ENCODE peak calls at places on chromosomes 5 and 9, in four cellular contexts. One of them, this sample, is unnamed.

GRCh38 chr9:97675655-97676054 is 21.5 kb downstream of the XPA start:
- DNase-seq in GM12878: no peak
- DNase-seq in HepG2: no peak
- DNase-seq in K562: no peak
- DNase-seq in this sample: no peak

GRCh38 chr5:158203256-158203655 is 344.3 kb upstream of the CLINT1 start:
- DNase-seq in GM12878: no peak
- DNase-seq in HepG2: no peak
- DNase-seq in K562: no peak
- DNase-seq in this sample: no peak

GRCh38 chr5:14531668-14532067 is 49.9 kb upstream of the OTULINL start:
- DNase-seq in GM12878: no peak
- DNase-seq in HepG2: no peak
- DNase-seq in K562: no peak
- DNase-seq in this sample: no peak

GRCh38 chr5:124790895-124791732 is 44.7 kb upstream of the ZNF608 start:
- DNase-seq in GM12878: no peak
- DNase-seq in HepG2: no peak
- DNase-seq in K562: no peak
- DNase-seq in this sample: peak

GRCh38 chr5:84494453-84494852 is 109.8 kb upstream of the EDIL3 start:
- DNase-seq in GM12878: no peak
- DNase-seq in HepG2: no peak
- DNase-seq in K562: no peak
- DNase-seq in this sample: no peak

GRCh38 chr5:99543841-99544240 is 615.0 kb upstream of the CHD1 start:
- DNase-seq in GM12878: no peak
- DNase-seq in HepG2: no peak
- DNase-seq in K562: no peak
- DNase-seq in this sample: no peak

GRCh38 chr5:177116631-177117373 is 16.8 kb upstream of the NSD1 start:
- DNase-seq in GM12878: no peak
- DNase-seq in HepG2: no peak
- DNase-seq in K562: peak
- DNase-seq in this sample: no peak

GRCh38 chr9:1875921-1876448 is 139.2 kb upstream of the SMARCA2 start:
- DNase-seq in GM12878: peak
- DNase-seq in HepG2: no peak
- DNase-seq in K562: no peak
- DNase-seq in this sample: no peak

GRCh38 chr5:116225318-116225717 is 140.5 kb downstream of the COMMD10 start:
- DNase-seq in GM12878: no peak
- DNase-seq in HepG2: no peak
- DNase-seq in K562: no peak
- DNase-seq in this sample: no peak

GRCh38 chr9:96022445-96023031 is 147.0 kb downstream of the ERCC6L2 start:
- DNase-seq in GM12878: no peak
- DNase-seq in HepG2: no peak
- DNase-seq in K562: peak
- DNase-seq in this sample: no peak

GRCh38 chr5:142184939-142185526 is 76.5 kb downstream of the NDFIP1 start:
- DNase-seq in GM12878: no peak
- DNase-seq in HepG2: no peak
- DNase-seq in K562: no peak
- DNase-seq in this sample: no peak

GRCh38 chr5:89606901-89607554 is 724.0 kb upstream of the MEF2C start:
- DNase-seq in GM12878: no peak
- DNase-seq in HepG2: no peak
- DNase-seq in K562: no peak
- DNase-seq in this sample: no peak

GRCh38 chr9:127970401-127971313 is 10.1 kb downstream of the EEIG1 start:
- DNase-seq in GM12878: peak
- DNase-seq in HepG2: no peak
- DNase-seq in K562: no peak
- DNase-seq in this sample: no peak

GRCh38 chr9:92236915-92237314 is 56.6 kb downstream of the IARS1 start:
- DNase-seq in GM12878: no peak
- DNase-seq in HepG2: no peak
- DNase-seq in K562: no peak
- DNase-seq in this sample: no peak

GRCh38 chr5:127899214-127899610 is 184.4 kb upstream of the SLC12A2 start:
- DNase-seq in GM12878: no peak
- DNase-seq in HepG2: no peak
- DNase-seq in K562: no peak
- DNase-seq in this sample: no peak

GRCh38 chr9:134135343-134136116 is at the start of gene WDR5:
- DNase-seq in GM12878: peak
- DNase-seq in HepG2: peak
- DNase-seq in K562: peak
- DNase-seq in this sample: peak

GRCh38 chr5:41747291-41747690 is 122.9 kb downstream of the OXCT1 start:
- DNase-seq in GM12878: no peak
- DNase-seq in HepG2: no peak
- DNase-seq in K562: no peak
- DNase-seq in this sample: no peak

GRCh38 chr5:483434-484184 is 40.6 kb downstream of the EXOC3 start:
- DNase-seq in GM12878: no peak
- DNase-seq in HepG2: no peak
- DNase-seq in K562: no peak
- DNase-seq in this sample: no peak

DNA sequence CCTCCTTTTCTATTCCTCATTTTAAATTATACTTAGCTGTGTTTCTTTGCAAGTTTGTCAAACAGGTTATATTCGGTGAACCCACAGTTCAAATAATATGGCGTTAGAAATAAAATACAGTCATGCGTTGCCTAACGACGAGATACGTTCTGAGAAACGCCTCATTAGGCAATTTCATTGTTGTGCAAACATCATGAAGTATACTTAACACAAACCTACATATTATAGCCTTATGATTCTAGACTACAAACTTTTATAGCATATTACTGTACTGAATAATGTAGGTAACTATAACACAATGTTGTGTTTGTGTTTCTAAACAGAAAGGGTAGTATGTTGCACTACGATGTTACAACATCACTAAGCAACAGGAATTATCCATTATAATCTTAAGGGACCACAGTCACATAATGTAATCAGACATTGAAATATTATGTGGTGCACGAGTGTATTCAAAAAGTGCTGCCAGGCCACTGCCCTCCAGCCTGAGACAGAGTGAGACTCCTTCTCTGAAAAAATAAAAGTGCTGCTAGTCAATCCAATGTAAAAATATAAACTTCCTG is 3.0 kb upstream of the SMC2 start:
- DNase-seq in GM12878: no peak
- DNase-seq in HepG2: no peak
- DNase-seq in K562: no peak
- DNase-seq in this sample: no peak
- TF ChIP-seq SP1 in GM12878: no peak
- TF ChIP-seq SP1 in HepG2: no peak
- TF ChIP-seq SP1 in K562: no peak
- TF ChIP-seq SP1 in this sample: no peak

GRCh38 chr5:135139397-135140134 is 105.5 kb upstream of the PITX1 start:
- DNase-seq in GM12878: no peak
- DNase-seq in HepG2: peak
- DNase-seq in K562: peak
- DNase-seq in this sample: peak
- TF ChIP-seq FOXM1 in GM12878: no peak
- TF ChIP-seq FOXM1 in HepG2: no peak
- TF ChIP-seq FOXM1 in K562: no peak
- TF ChIP-seq FOXM1 in this sample: no peak

DNA sequence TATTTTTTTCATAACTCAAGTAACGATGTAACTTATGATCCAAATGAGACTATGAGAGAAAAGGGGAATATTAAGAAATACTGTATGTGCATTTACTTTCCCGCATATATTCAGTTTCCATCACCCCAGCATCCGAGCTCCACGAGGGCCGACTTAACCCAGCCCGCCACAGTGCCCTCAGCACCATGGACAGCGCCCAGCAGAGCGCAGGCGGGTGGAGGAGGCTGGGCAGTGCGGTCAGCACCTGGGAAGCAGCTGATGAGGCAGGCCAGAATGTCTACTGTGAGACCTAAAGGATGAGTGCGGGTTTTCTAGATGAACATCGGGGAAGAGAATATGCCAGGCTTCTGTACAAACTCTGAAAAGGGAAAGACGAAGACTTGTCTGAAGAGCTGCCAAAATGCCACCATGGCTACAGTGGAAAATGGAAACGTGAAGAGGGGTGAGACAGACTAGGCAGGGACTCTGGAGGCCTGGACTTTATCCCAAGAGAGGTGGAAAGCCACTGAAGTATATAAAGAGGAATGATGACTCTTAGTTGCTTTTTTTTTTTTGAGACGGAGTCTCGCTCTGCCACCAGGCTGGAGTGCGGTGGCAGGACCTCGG is 34.5 kb upstream of the MED27 start:
- DNase-seq in GM12878: no peak
- DNase-seq in HepG2: peak
- DNase-seq in K562: peak
- DNase-seq in this sample: peak
- TF ChIP-seq SP1 in GM12878: no peak
- TF ChIP-seq SP1 in HepG2: peak
- TF ChIP-seq SP1 in K562: no peak
- TF ChIP-seq SP1 in this sample: no peak

DNA sequence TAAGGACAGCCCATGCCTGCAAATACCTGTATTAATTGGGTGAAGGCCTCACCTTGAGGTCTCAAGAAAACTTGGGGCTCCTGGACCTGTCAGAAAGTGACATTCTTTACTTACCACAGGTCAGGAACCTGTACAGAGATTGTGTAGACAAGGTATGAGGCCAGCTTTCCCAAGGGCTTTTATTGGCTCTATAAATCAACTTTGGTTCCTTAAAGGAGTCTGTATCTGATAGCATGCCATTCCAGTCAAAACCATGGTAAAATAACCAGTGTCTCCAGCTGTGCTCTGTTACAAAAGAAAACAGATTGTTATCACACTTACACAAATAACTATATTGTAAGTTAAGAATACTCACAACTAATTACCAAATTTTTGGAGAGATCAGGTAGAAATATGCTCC is 64.5 kb downstream of the COL15A1 start:
- DNase-seq in GM12878: no peak
- DNase-seq in HepG2: no peak
- DNase-seq in K562: no peak
- DNase-seq in this sample: no peak
- TF ChIP-seq FOXM1 in GM12878: no peak
- TF ChIP-seq FOXM1 in HepG2: no peak
- TF ChIP-seq FOXM1 in K562: no peak
- TF ChIP-seq FOXM1 in this sample: no peak

GRCh38 chr9:106621299-106621920 is 241.6 kb upstream of the ZNF462 start:
- DNase-seq in GM12878: no peak
- DNase-seq in HepG2: no peak
- DNase-seq in K562: no peak
- DNase-seq in this sample: no peak

GRCh38 chr9:106622148-106622547 is 240.8 kb upstream of the ZNF462 start:
- DNase-seq in GM12878: no peak
- DNase-seq in HepG2: no peak
- DNase-seq in K562: no peak
- DNase-seq in this sample: no peak

GRCh38 chr9:106620081-106620480 is 242.9 kb upstream of the ZNF462 start:
- DNase-seq in GM12878: no peak
- DNase-seq in HepG2: no peak
- DNase-seq in K562: no peak
- DNase-seq in this sample: no peak

GRCh38 chr9:106623558-106623957 is 239.4 kb upstream of the ZNF462 start:
- DNase-seq in GM12878: no peak
- DNase-seq in HepG2: no peak
- DNase-seq in K562: no peak
- DNase-seq in this sample: no peak

GRCh38 chr9:106625259-106625789 is 237.6 kb upstream of the ZNF462 start:
- DNase-seq in GM12878: no peak
- DNase-seq in HepG2: no peak
- DNase-seq in K562: no peak
- DNase-seq in this sample: no peak
- TF ChIP-seq SP1 in GM12878: no peak
- TF ChIP-seq SP1 in HepG2: no peak
- TF ChIP-seq SP1 in K562: no peak
- TF ChIP-seq SP1 in this sample: no peak

GRCh38 chr5:58810086-58810485 is 227.2 kb downstream of the RAB3C start:
- DNase-seq in GM12878: no peak
- DNase-seq in HepG2: no peak
- DNase-seq in K562: no peak
- DNase-seq in this sample: no peak
- TF ChIP-seq FOXM1 in GM12878: no peak
- TF ChIP-seq FOXM1 in HepG2: no peak
- TF ChIP-seq FOXM1 in K562: no peak
- TF ChIP-seq FOXM1 in this sample: no peak

This sample was measured in HEK293T.